ENCODE peak calls at places on chromosomes 12 and 14, in six cellular contexts. R is A549; T is GM12865; G is sciatic nerve; X is stimulated activated CD4-positive, alpha-beta T cell treated with anti-CD3 and anti-CD28 coated beads, Interleukin-12 subunit alpha, Interleukin-12 subunit beta, amount 100 ng/mL, for 48 hours; Z is Calu3. D is an unnamed sample.

GRCh38 chr12:54394281-54394719 is 9.8 kb upstream of the ZNF385A start:
- DNase-seq in R (peak), X (peak), Z (peak), G (peak), T (peak), D (peak)

GRCh38 chr14:54877015-54877702 is 25.5 kb downstream of the GCH1 start:
- DNase-seq in T (no peak), G (no peak), Z (no peak), X (no peak), R (no peak), D (no peak)

GRCh38 chr12:124520258-124520657 is 47.2 kb downstream of the NCOR2 start:
- DNase-seq in T (no peak), Z (peak), X (no peak), G (no peak), R (peak), D (peak)

GRCh38 chr14:75428230-75429104 is 645 bp downstream of the JDP2 start:
- DNase-seq in G (peak), X (no peak), T (peak), Z (peak), R (no peak), D (no peak)

GRCh38 chr12:4789776-4790175 is 69.6 kb downstream of the GALNT8 start:
- DNase-seq in Z (no peak), R (no peak), X (no peak), G (no peak), T (no peak), D (no peak)

GRCh38 chr12:27975222-27976136 is 2.9 kb upstream of the PTHLH start:
- DNase-seq in R (peak), G (peak), Z (peak), X (no peak), T (no peak), D (peak)

GRCh38 chr12:17097674-17098073 is 491.7 kb upstream of the LMO3 start:
- DNase-seq in Z (no peak), X (no peak), R (no peak), G (no peak), T (peak), D (peak)

GRCh38 chr14:96267916-96268315 is 11.9 kb downstream of the BDKRB1 start:
- DNase-seq in R (no peak), G (no peak), Z (no peak), X (no peak), T (no peak), D (no peak)

GRCh38 chr14:105143451-105144230 is 24.9 kb downstream of the JAG2 start:
- DNase-seq in Z (no peak), T (no peak), R (no peak), G (no peak), X (no peak), D (no peak)

GRCh38 chr12:43462741-43463140 is 89.3 kb downstream of the ADAMTS20 start:
- DNase-seq in G (no peak), R (no peak), X (no peak), T (no peak), Z (no peak), D (no peak)

GRCh38 chr14:90605430-90605829 is 208.6 kb downstream of the CALM1 start:
- DNase-seq in X (no peak), R (no peak), Z (no peak), G (no peak), T (no peak), D (no peak)

GRCh38 chr12:54459355-54459754 is 14.0 kb downstream of the GTSF1 start:
- DNase-seq in Z (no peak), X (no peak), R (no peak), T (no peak), G (no peak), D (no peak)

GRCh38 chr12:53963434-53964314 is 9.0 kb downstream of the HOXC12 start:
- DNase-seq in G (no peak), Z (no peak), R (no peak), X (no peak), T (no peak), D (peak)

GRCh38 chr12:30450226-30450625 is 245.4 kb downstream of the IPO8 start:
- DNase-seq in G (no peak), T (no peak), Z (no peak), R (no peak), X (no peak), D (no peak)

GRCh38 chr12:88247241-88247643 is 105.1 kb downstream of the TMTC3 start:
- DNase-seq in Z (no peak), R (peak), G (no peak), X (no peak), T (no peak), D (no peak)

GRCh38 chr12:101027200-101027599 is 182.8 kb downstream of the SLC5A8 start:
- DNase-seq in Z (no peak), G (no peak), R (no peak), X (no peak), T (no peak), D (no peak)

GRCh38 chr14:68683326-68683725 is 109.5 kb downstream of the ZFP36L1 start:
- DNase-seq in Z (no peak), T (no peak), X (no peak), R (no peak), G (no peak), D (no peak)

GRCh38 chr14:59337151-59337611 is 128.0 kb downstream of the GPR135 start:
- DNase-seq in Z (no peak), X (no peak), T (no peak), G (peak), R (no peak), D (no peak)

GRCh38 chr14:42731480-42731879 is 1124.8 kb downstream of the LRFN5 start:
- DNase-seq in T (no peak), X (no peak), Z (no peak), R (no peak), G (no peak), D (no peak)

GRCh38 chr12:7136071-7136470 is 5.9 kb downstream of the CLSTN3 start:
- DNase-seq in T (no peak), X (no peak), Z (no peak), G (no peak), R (no peak), D (no peak)

GRCh38 chr12:113980537-113981337 is 14.6 kb upstream of the RBM19 start:
- DNase-seq in G (no peak), R (peak), T (peak), X (peak), Z (peak), D (peak)

GRCh38 chr14:49761839-49762551 is 6.0 kb upstream of the KLHDC2 start:
- DNase-seq in X (no peak), R (no peak), Z (no peak), G (no peak), T (no peak), D (no peak)

GRCh38 chr14:39762576-39763401 is 330.6 kb upstream of the FBXO33 start:
- DNase-seq in R (no peak), X (peak), Z (no peak), T (peak), G (no peak), D (no peak)

GRCh38 chr12:42868291-42868690 is 278.7 kb upstream of the PRICKLE1 start:
- DNase-seq in Z (no peak), R (no peak), T (no peak), X (no peak), G (no peak), D (no peak)

GRCh38 chr12:102169922-102170698 is 27.5 kb downstream of the PMCH start:
- DNase-seq in Z (peak), X (peak), R (peak), T (peak), G (no peak), D (peak)

GRCh38 chr14:75046899-75047298 is 4.4 kb downstream of the MLH3 start:
- DNase-seq in T (no peak), R (no peak), G (no peak), Z (no peak), X (no peak), D (no peak)

GRCh38 chr12:115752151-115752550 is 525.3 kb downstream of the MED13L start:
- DNase-seq in Z (no peak), G (no peak), R (no peak), X (no peak), T (no peak), D (no peak)

GRCh38 chr12:114668151-114668891 is 15.7 kb downstream of the TBX3 start:
- DNase-seq in G (peak), Z (peak), X (peak), R (peak), T (peak), D (peak)

GRCh38 chr14:60565211-60565610 is 56.3 kb downstream of the SIX6 start:
- DNase-seq in G (no peak), T (peak), Z (no peak), R (no peak), X (no peak), D (peak)

GRCh38 chr14:41349289-41349910 is 257.3 kb upstream of the LRFN5 start:
- DNase-seq in Z (no peak), X (no peak), R (no peak), G (no peak), T (no peak), D (no peak)

GRCh38 chr14:52391866-52392600 is 77.9 kb downstream of the PTGER2 start:
- DNase-seq in X (no peak), T (no peak), R (no peak), Z (no peak), G (no peak), D (peak)

GRCh38 chr14:97978336-97978735 is 1181.2 kb downstream of the VRK1 start:
- DNase-seq in X (peak), R (peak), G (peak), T (peak), Z (peak), D (peak)

GRCh38 chr12:54028324-54029201 is at the start of gene HOXC6:
- DNase-seq in T (no peak), R (peak), G (peak), Z (peak), X (no peak), D (no peak)

GRCh38 chr12:47736877-47737676 is 11.8 kb upstream of the ENDOU start:
- DNase-seq in T (no peak), G (peak), R (no peak), Z (no peak), X (no peak), D (no peak)

GRCh38 chr12:18332173-18332572 is 70.9 kb downstream of the PIK3C2G start:
- DNase-seq in Z (no peak), X (no peak), R (no peak), T (no peak), G (no peak), D (no peak)

D was measured in SJSA1.